ENCODE peak calls at places on chromosomes 6 and 20, in nine cellular contexts. W is lung, N is IMR-90, F is pancreas, M is MM.1S, E is osteoblast, O is adrenal gland, L is upper lobe of right lung, B is transverse colon. A is an unnamed sample.
A peak's percentile ranks its signal among the peaks of the same experiment; 100 is the strongest.

GRCh38 chr6:168979254-168979653 is 274.4 kb downstream of the THBS2 start:
- DNase-seq in W (no peak), N (no peak), F (no peak), M (no peak), E (no peak), O (no peak), L (no peak), B (no peak), A (no peak)

GRCh38 chr20:5065489-5066383 is 54.0 kb downstream of the PCNA start:
- DNase-seq in W (peak; percentile 54), N (peak; percentile 97), F (peak; percentile 89), M (no peak), E (peak; percentile 97), O (peak; percentile 99), L (peak; percentile 78), B (peak; percentile 26), A (no peak)

GRCh38 chr20:25284131-25284601 is 36.3 kb downstream of the PYGB start:
- DNase-seq in W (no peak), N (no peak), F (peak; percentile 1), M (no peak), E (no peak), O (peak; percentile 8), L (peak; percentile 56), B (peak; percentile 3), A (peak; percentile 12)

GRCh38 chr6:84515082-84515481 is 249.3 kb downstream of the TBX18 start:
- DNase-seq in W (no peak), N (no peak), F (no peak), M (no peak), E (no peak), O (no peak), L (no peak), B (no peak), A (no peak)

GRCh38 chr20:5078399-5078958 is 41.3 kb downstream of the PCNA start:
- DNase-seq in W (peak; percentile 74), N (peak; percentile 66), F (no peak), M (peak; percentile 97), E (peak; percentile 69), O (peak; percentile 67), L (peak; percentile 78), B (peak; percentile 83), A (peak; percentile 37)

GRCh38 chr6:3603443-3604130 is 146.7 kb upstream of the SLC22A23 start:
- DNase-seq in W (no peak), N (no peak), F (no peak), M (no peak), E (no peak), O (no peak), L (no peak), B (no peak), A (no peak)

GRCh38 chr20:29300579-29301551 is 1956.6 kb upstream of the DEFB115 start:
- DNase-seq in W (no peak), N (no peak), F (no peak), M (no peak), E (peak; percentile 77), O (no peak), L (peak; percentile 63), B (no peak), A (no peak)

GRCh38 chr6:112235956-112236355 is 18.4 kb downstream of the LAMA4 start:
- DNase-seq in W (no peak), N (peak; percentile 83), F (no peak), M (no peak), E (no peak), O (no peak), L (no peak), B (no peak), A (no peak)

GRCh38 chr6:159608961-159609673 is 83.9 kb downstream of the SOD2 start:
- DNase-seq in W (no peak), N (peak; percentile 28), F (no peak), M (peak; percentile 8), E (peak; percentile 85), O (no peak), L (no peak), B (no peak), A (no peak)

DNA sequence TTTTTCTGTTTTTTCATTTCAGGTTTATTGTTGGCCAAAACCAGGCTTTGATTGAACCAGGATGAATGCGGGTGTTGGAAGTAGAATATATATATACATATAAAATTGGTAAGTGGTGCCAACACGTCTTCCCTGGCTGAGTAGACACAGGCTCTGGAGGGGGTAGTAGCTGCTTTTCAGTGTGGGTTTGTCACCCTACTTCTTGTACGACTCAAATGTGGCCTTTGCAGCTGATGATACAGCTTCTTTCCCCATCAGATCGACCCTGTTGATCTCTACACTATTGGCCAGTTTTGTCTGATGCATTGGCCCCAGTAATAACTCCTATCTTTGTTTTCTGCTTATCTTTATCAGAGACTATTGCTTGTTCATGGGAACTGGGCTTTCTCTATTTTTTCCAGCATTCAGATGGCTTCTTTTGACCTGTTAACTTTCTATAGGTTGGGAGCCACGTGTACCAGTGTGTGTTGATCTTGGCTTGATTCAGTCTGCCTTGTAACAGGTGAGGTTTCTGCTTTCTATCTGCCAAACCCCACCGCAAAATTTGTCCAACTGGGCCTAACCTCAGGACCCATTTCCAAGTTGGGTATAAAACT is 2.7 kb upstream of the ZNFX1 start:
- DNase-seq in W (no peak), N (no peak), F (no peak), M (no peak), E (no peak), O (no peak), L (no peak), B (no peak), A (no peak)
- H3K9me3 ChIP-seq in W (no peaks in the 10 kb centered on the region), N (peaks cover 12% of the 10 kb centered on the region), F (no peaks in the 10 kb centered on the region), M (no peaks in the 10 kb centered on the region), E (peaks cover 6% of the 10 kb centered on the region), O (no peaks in the 10 kb centered on the region), L (peaks cover 9% of the 10 kb centered on the region), B (peaks cover 21% of the 10 kb centered on the region), A (no peaks in the 10 kb centered on the region)

GRCh38 chr20:37801921-37802320 is 101.0 kb upstream of the VSTM2L start:
- DNase-seq in W (no peak), N (no peak), F (no peak), M (no peak), E (no peak), O (no peak), L (no peak), B (no peak), A (no peak)
- H3K4me1 ChIP-seq in W (no peaks in the 10 kb centered on the region), N (no peaks in the 10 kb centered on the region), F (no peaks in the 10 kb centered on the region), M (no peaks in the 10 kb centered on the region), E (no peaks in the 10 kb centered on the region), O (peaks cover 14% of the 10 kb centered on the region), L (no peaks in the 10 kb centered on the region), B (no peaks in the 10 kb centered on the region), A (no peaks in the 10 kb centered on the region)

GRCh38 chr6:119278625-119279024 is 70.9 kb downstream of the MAN1A1 start:
- DNase-seq in W (no peak), N (no peak), F (no peak), M (no peak), E (no peak), O (no peak), L (no peak), B (no peak), A (no peak)

GRCh38 chr6:119273287-119273686 is 76.3 kb downstream of the MAN1A1 start:
- DNase-seq in W (no peak), N (no peak), F (no peak), M (no peak), E (no peak), O (no peak), L (no peak), B (no peak), A (no peak)

GRCh38 chr6:119277047-119277446 is 72.5 kb downstream of the MAN1A1 start:
- DNase-seq in W (no peak), N (no peak), F (no peak), M (no peak), E (no peak), O (no peak), L (no peak), B (no peak), A (no peak)

GRCh38 chr6:119273799-119274595 is 75.6 kb downstream of the MAN1A1 start:
- DNase-seq in W (no peak), N (peak; percentile 88), F (no peak), M (no peak), E (no peak), O (no peak), L (no peak), B (no peak), A (no peak)

DNA sequence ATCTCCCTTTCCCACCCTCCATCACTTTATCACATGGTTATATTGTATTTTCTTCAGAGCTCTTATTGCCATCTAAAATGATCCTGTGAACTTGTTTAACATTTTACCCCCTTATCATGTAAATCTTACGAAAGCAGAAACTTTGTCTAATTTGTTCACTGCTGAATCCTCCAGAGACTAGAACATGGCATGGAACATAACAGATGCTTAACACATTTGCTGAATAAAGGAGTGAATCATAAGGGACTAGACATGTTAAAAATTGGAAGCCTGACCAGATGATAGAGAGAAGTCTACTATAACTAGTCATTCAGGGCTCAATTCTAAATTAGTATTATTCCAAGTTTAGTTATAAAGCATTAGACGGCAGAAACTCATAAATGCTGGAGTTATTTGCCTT is 73.3 kb downstream of the MAN1A1 start:
- DNase-seq in W (no peak), N (no peak), F (no peak), M (no peak), E (no peak), O (no peak), L (no peak), B (no peak), A (no peak)
- H3K27ac ChIP-seq in W (no peak overlapping the region), N (no peak overlapping the region), F (no peak overlapping the region), M (no peak overlapping the region), E (no peak overlapping the region), O (no peak overlapping the region), L (no peak overlapping the region), B (no peak overlapping the region), A (no peak overlapping the region)

DNA sequence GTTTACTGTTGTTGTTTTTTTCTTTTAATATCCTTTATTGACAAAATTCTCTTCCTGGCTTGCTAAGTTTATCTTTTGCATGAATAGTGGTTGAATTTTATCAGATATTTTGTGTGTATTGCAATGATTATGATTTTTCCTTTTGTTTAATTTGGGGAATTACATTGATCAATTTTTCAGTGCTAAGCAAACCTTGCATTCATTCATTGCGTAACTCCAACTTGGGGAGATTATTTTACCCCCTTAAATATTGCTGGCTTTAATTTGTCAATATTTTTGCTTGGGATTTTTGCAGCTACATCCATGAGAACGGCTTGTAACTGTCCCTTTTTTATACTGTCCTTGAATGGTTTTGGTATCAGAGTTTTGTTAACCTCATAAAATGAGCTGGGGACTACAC is 63.4 kb downstream of the SERAC1 start:
- DNase-seq in W (no peak), N (no peak), F (no peak), M (no peak), E (no peak), O (no peak), L (no peak), B (no peak), A (no peak)
- H3K9me3 ChIP-seq in W (no peaks in the 10 kb centered on the region), N (no peaks in the 10 kb centered on the region), F (no peaks in the 10 kb centered on the region), M (no peaks in the 10 kb centered on the region), E (no peaks in the 10 kb centered on the region), O (no peaks in the 10 kb centered on the region), L (no peaks in the 10 kb centered on the region), B (no peaks in the 10 kb centered on the region), A (no peaks in the 10 kb centered on the region)